ENCODE peak calls at places on chromosomes 5 and 9, in ten cellular contexts. C is OCI-LY7; H is ascending aorta; O is CD8-positive, alpha-beta T cell; F is CD4-positive, alpha-beta T cell; B is colonic mucosa; Q is body of pancreas; D is small intestine; R is brain microvascular endothelial cell; I is GM23248. J is an unnamed sample.
A peak's percentile ranks its signal among the peaks of the same experiment; 100 is the strongest.

GRCh38 chr5:120152472-120152871 is 311.6 kb upstream of the PRR16 start:
- DNase-seq in C (no peak), H (no peak), O (no peak), F (no peak), B (no peak), Q (no peak), D (no peak), R (peak; percentile 87), I (peak; percentile 92), J (no peak)

GRCh38 chr9:83477571-83477970 is 60.6 kb downstream of the FRMD3 start:
- DNase-seq in C (no peak), H (no peak), O (no peak), F (no peak), B (no peak), Q (no peak), D (no peak), R (no peak), I (peak; percentile 50), J (no peak)

GRCh38 chr5:172919525-172920446 is 39.4 kb upstream of the RPL26L1 start:
- DNase-seq in C (no peak), H (peak; percentile 51), O (no peak), F (no peak), B (no peak), Q (no peak), D (no peak), R (no peak), I (no peak), J (no peak)

GRCh38 chr9:28916348-28916747 is 1343.1 kb upstream of the C9orf72 start:
- DNase-seq in C (no peak), H (no peak), O (no peak), F (no peak), B (peak; percentile 55), Q (no peak), D (no peak), R (no peak), I (no peak), J (no peak)

GRCh38 chr5:68287976-68288755 is 72.6 kb downstream of the PIK3R1 start:
- DNase-seq in C (peak; percentile 84), H (peak; percentile 53), O (peak; percentile 71), F (peak; percentile 24), B (peak; percentile 74), Q (peak; percentile 73), D (peak; percentile 78), R (peak; percentile 38), I (peak; percentile 78), J (peak; percentile 76)

GRCh38 chr9:133246507-133247390 is 28.3 kb downstream of the ABO start:
- DNase-seq in C (no peak), H (no peak), O (no peak), F (no peak), B (no peak), Q (no peak), D (no peak), R (no peak), I (no peak), J (no peak)

GRCh38 chr9:130893250-130894101 is 3.1 kb downstream of the QRFP start:
- DNase-seq in C (no peak), H (peak; percentile 30), O (no peak), F (no peak), B (no peak), Q (no peak), D (no peak), R (no peak), I (no peak), J (peak; percentile 82)

GRCh38 chr5:35160486-35161116 is 69.7 kb downstream of the PRLR start:
- DNase-seq in C (no peak), H (no peak), O (no peak), F (no peak), B (no peak), Q (no peak), D (no peak), R (no peak), I (no peak), J (no peak)

GRCh38 chr5:154038241-154038603 is 488 bp downstream of the FAM114A2 start:
- DNase-seq in C (peak; percentile 76), H (no peak), O (no peak), F (peak; percentile 16), B (peak; percentile 61), Q (peak; percentile 46), D (peak; percentile 63), R (peak; percentile 27), I (peak; percentile 56), J (peak; percentile 64)

GRCh38 chr5:171667341-171668096 is 118.1 kb upstream of the SMIM23 start:
- DNase-seq in C (no peak), H (no peak), O (no peak), F (no peak), B (no peak), Q (peak; percentile 66), D (no peak), R (peak; percentile 84), I (peak; percentile 91), J (no peak)

GRCh38 chr9:118059520-118060278 is 355.5 kb downstream of the TLR4 start:
- DNase-seq in C (peak; percentile 41), H (no peak), O (no peak), F (no peak), B (no peak), Q (peak; percentile 15), D (peak; percentile 3), R (peak; percentile 1), I (peak; percentile 32), J (no peak)

GRCh38 chr9:72874344-72874743 is 78.5 kb downstream of the ALDH1A1 start:
- DNase-seq in C (no peak), H (no peak), O (no peak), F (no peak), B (no peak), Q (no peak), D (no peak), R (no peak), I (no peak), J (no peak)

GRCh38 chr9:72872718-72873117 is 80.1 kb downstream of the ALDH1A1 start:
- DNase-seq in C (no peak), H (no peak), O (no peak), F (no peak), B (peak; percentile 25), Q (no peak), D (peak; percentile 33), R (no peak), I (no peak), J (no peak)

GRCh38 chr9:72873456-72873855 is 79.4 kb downstream of the ALDH1A1 start:
- DNase-seq in C (no peak), H (no peak), O (no peak), F (no peak), B (no peak), Q (no peak), D (no peak), R (no peak), I (no peak), J (no peak)

GRCh38 chr9:72875221-72875620 is 77.6 kb downstream of the ALDH1A1 start:
- DNase-seq in C (no peak), H (no peak), O (no peak), F (no peak), B (no peak), Q (no peak), D (no peak), R (no peak), I (no peak), J (no peak)

GRCh38 chr9:72871685-72872084 is 81.2 kb downstream of the ALDH1A1 start:
- DNase-seq in C (no peak), H (no peak), O (no peak), F (no peak), B (no peak), Q (no peak), D (no peak), R (no peak), I (peak; percentile 50), J (no peak)
- H3K27ac ChIP-seq in C (no peak overlapping the region), H (no peak overlapping the region), O (no peak overlapping the region), F (no peak overlapping the region), B (no peak overlapping the region), Q (no peak overlapping the region), D (no peak overlapping the region), R (no peak overlapping the region), I (no peak overlapping the region), J (no peak overlapping the region)

GRCh38 chr9:37149646-37150308 is 29.4 kb downstream of the ZCCHC7 start:
- DNase-seq in C (no peak), H (no peak), O (no peak), F (no peak), B (no peak), Q (no peak), D (no peak), R (no peak), I (no peak), J (no peak)
- H3K27ac ChIP-seq in C (no peak overlapping the region), H (no peak overlapping the region), O (no peak overlapping the region), F (no peak overlapping the region), B (no peak overlapping the region), Q (no peak overlapping the region), D (no peak overlapping the region), R (no peak overlapping the region), I (no peak overlapping the region), J (no peak overlapping the region)

DNA sequence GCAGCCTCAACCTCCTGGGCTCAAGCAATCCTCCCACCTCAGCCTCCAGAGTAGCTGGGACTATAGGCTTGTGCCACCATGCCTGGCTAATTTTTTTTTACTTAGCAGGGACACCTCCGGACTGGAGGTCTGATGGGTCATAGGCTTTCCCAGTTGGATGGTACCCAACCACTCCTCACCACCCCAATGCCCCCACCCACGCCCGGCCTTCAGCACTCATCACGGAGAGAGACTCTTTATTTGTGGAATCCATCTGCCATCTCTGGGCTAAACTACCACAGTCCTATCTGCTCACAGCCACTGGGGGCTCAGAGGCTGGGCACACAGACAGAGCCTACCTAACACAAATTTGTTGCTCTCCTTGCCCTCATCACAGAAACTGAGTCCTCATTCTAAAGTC is 58.3 kb upstream of the STXBP1 start:
- DNase-seq in C (no peak), H (no peak), O (no peak), F (no peak), B (no peak), Q (no peak), D (no peak), R (no peak), I (no peak), J (no peak)
- H3K27ac ChIP-seq in C (no peak overlapping the region), H (peak overlapping the region; percentile 3), O (no peak overlapping the region), F (no peak overlapping the region), B (no peak overlapping the region), Q (peak overlapping the region; percentile 78), D (no peak overlapping the region), R (no peak overlapping the region), I (peak overlapping the region; percentile 84), J (peak overlapping the region; percentile 83)

GRCh38 chr9:113545068-113545467 is 81.5 kb downstream of the RGS3 start:
- DNase-seq in C (no peak), H (no peak), O (no peak), F (no peak), B (no peak), Q (peak; percentile 37), D (no peak), R (no peak), I (no peak), J (no peak)

GRCh38 chr9:113548221-113549041 is 84.9 kb downstream of the RGS3 start:
- DNase-seq in C (peak; percentile 22), H (peak; percentile 55), O (no peak), F (no peak), B (no peak), Q (peak; percentile 59), D (no peak), R (peak; percentile 30), I (peak; percentile 55), J (peak; percentile 77)

GRCh38 chr9:113544001-113544340 is 80.4 kb downstream of the RGS3 start:
- DNase-seq in C (no peak), H (no peak), O (no peak), F (no peak), B (no peak), Q (no peak), D (no peak), R (no peak), I (no peak), J (no peak)

GRCh38 chr9:113547501-113547900 is 84.0 kb downstream of the RGS3 start:
- DNase-seq in C (no peak), H (no peak), O (no peak), F (no peak), B (no peak), Q (no peak), D (no peak), R (no peak), I (no peak), J (no peak)

GRCh38 chr9:113546566-113546965 is 83.0 kb downstream of the RGS3 start:
- DNase-seq in C (no peak), H (no peak), O (no peak), F (no peak), B (no peak), Q (no peak), D (no peak), R (no peak), I (no peak), J (peak; percentile 18)
- H3K27ac ChIP-seq in C (no peak overlapping the region), H (peak overlapping the region; percentile 92), O (no peak overlapping the region), F (no peak overlapping the region), B (no peak overlapping the region), Q (peak overlapping the region; percentile 79), D (no peak overlapping the region), R (no peak overlapping the region), I (no peak overlapping the region), J (no peak overlapping the region)

J was measured in upper lobe of right lung.